ENCODE peak calls at places on chromosomes 3 and 15, in six cellular contexts. V, Y, T, W, X and M are unnamed samples.

GRCh38 chr3:23320586-23321570 is 117.8 kb downstream of the UBE2E2 start:
- DNase-seq in V (no peak), Y (no peak), T (no peak), W (no peak), X (no peak), M (no peak)

GRCh38 chr15:90046846-90047481 is 45.8 kb downstream of the ZNF710 start:
- DNase-seq in V (peak), Y (no peak), T (no peak), W (no peak), X (no peak), M (no peak)

GRCh38 chr15:83193721-83194120 is 13.9 kb downstream of the HDGFL3 start:
- DNase-seq in V (no peak), Y (no peak), T (no peak), W (no peak), X (no peak), M (no peak)

GRCh38 chr3:167559922-167560321 is 86.1 kb upstream of the SERPINI2 start:
- DNase-seq in V (no peak), Y (no peak), T (no peak), W (no peak), X (no peak), M (no peak)

GRCh38 chr15:81516012-81516411 is 142.0 kb upstream of the TMC3 start:
- DNase-seq in V (no peak), Y (no peak), T (no peak), W (no peak), X (no peak), M (no peak)

GRCh38 chr15:89576417-89576773 is 1.1 kb downstream of the TICRR start:
- DNase-seq in V (no peak), Y (no peak), T (no peak), W (peak), X (no peak), M (peak)

GRCh38 chr3:106413683-106414082 is 544.9 kb upstream of the CBLB start:
- DNase-seq in V (no peak), Y (no peak), T (no peak), W (no peak), X (no peak), M (no peak)

GRCh38 chr3:135141092-135141491 is 346.0 kb downstream of the EPHB1 start:
- DNase-seq in V (no peak), Y (no peak), T (no peak), W (no peak), X (no peak), M (no peak)

GRCh38 chr3:188673509-188674239 is 498.1 kb upstream of the TPRG1 start:
- DNase-seq in V (no peak), Y (no peak), T (no peak), W (peak), X (no peak), M (no peak)

GRCh38 chr3:193816656-193817311 is 223.8 kb downstream of the OPA1 start:
- DNase-seq in V (peak), Y (no peak), T (peak), W (peak), X (peak), M (no peak)

GRCh38 chr3:112908252-112908651 is 61.6 kb upstream of the CD200R1L start:
- DNase-seq in V (no peak), Y (no peak), T (no peak), W (no peak), X (no peak), M (no peak)

DNA sequence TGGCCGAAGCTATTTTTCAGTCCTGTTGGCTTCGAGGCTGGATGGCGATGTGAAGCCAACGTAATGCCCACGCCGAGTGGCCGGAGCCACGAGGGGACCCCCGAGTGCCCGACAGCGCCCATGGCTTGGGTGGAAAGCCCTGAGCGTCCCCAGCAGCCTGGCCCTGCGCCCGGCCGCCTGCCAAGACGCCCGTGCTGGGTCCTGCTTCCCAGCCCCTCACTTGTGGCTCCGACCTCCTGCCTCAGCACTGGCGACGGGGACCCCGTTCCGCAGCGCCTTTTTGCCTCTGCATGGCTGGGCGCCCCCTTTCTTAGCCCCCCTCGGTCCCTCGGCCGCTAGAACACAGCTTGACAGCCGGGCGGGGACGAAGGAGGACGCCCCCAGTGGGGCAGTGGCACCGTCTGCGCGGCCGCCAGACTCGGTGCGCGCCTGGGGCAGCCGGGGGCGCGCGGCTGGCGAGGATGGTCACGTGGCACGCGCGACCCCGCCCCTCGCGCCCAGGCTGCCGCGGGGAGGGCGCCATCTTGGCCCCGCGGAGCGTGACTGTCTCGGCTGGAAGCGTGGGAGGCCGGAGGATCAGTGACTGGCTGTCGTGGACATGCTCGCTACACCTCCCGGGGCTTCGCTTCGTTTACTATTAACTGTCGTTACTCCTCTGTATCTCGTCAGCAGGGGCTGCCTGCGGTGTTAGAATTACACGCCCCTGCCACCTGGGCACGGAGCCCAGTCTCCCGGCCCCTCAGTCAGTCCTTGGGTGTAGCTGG is 626 bp upstream of the GPR176 start:
- DNase-seq in V (peak), Y (no peak), T (no peak), W (peak), X (peak), M (no peak)
- TF ChIP-seq POLR2A in V (peak), Y (peak), T (no peak), W (peak), X (no peak), M (no peak)

GRCh38 chr3:30864158-30864557 is 30.3 kb downstream of the GADL1 start:
- DNase-seq in V (no peak), Y (no peak), T (no peak), W (no peak), X (no peak), M (no peak)
- H3K4me3 ChIP-seq in V (no peak), Y (no peak), T (no peak), W (no peak), X (no peak), M (no peak)

GRCh38 chr3:15205934-15206661 is at the start of gene CAPN7:
- DNase-seq in V (peak), Y (peak), T (no peak), W (peak), X (peak), M (peak)

GRCh38 chr3:15204005-15204404 is 2.0 kb upstream of the CAPN7 start:
- DNase-seq in V (no peak), Y (no peak), T (no peak), W (peak), X (no peak), M (peak)

GRCh38 chr3:15207836-15208504 is 1.9 kb downstream of the CAPN7 start:
- DNase-seq in V (no peak), Y (no peak), T (no peak), W (no peak), X (no peak), M (no peak)

GRCh38 chr3:15205482-15205933 is 538 bp upstream of the CAPN7 start:
- DNase-seq in V (no peak), Y (no peak), T (no peak), W (no peak), X (no peak), M (no peak)

GRCh38 chr3:15206662-15207576 is 873 bp downstream of the CAPN7 start:
- DNase-seq in V (peak), Y (no peak), T (no peak), W (peak), X (no peak), M (peak)
- TF ChIP-seq CTCF in V (no peak), Y (no peak), T (no peak), W (no peak), X (no peak), M (no peak)

GRCh38 chr3:9362731-9363530 is at the start of gene THUMPD3:
- DNase-seq in V (peak), Y (peak), T (no peak), W (peak), X (peak), M (peak)
- TF ChIP-seq POLR2A in V (peak), Y (peak), T (no peak), W (peak), X (peak), M (peak)

DNA sequence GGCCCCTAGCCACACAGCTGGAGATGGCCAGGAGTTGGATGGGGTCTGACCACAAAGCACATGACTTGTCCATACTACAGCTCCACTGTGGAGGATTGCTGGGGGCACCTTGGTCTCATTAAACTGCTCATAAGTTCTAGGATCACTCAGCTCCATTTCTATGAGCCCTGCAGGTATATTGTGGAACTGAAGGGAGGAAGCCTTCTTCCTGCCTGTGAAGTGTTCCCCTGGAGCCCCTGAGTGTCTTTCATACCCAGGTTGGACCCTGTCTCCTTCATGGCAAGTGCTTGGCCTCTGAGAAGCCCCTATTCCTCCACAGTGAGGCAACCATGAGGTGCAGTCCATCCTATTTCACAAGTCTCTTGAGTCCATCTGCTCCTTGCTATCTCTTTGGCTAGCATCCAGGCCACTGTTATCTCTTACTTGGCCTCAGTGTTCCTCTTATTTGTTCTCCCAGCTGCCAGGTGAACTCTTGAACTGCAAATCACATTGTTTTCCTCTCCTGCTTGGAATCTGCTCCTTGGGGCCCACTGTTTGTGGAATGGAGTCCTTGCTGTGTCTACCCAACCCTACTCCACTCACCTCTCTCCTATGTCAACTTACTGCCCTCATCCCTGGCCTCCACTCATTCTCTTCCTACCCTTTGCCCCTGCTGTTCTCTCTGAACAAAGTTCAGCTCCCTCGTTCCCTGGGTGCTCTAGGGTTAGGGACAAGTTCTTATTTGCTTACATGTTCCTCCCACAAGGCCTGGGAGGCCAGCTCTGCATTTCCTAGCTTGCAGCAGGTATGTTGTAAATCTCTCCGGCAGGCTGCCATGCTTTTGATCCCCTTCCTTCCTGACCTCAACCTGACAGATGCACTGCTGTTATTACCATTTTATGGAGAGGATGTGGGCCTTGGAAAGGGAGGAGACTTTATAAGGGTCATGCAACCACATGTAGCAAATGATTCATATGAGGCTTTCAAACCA is 1.2 kb downstream of the ACOX2 start:
- DNase-seq in V (peak), Y (no peak), T (peak), W (peak), X (no peak), M (peak)
- H3K4me3 ChIP-seq in V (no peak), Y (no peak), T (peak), W (no peak), X (no peak), M (no peak)

GRCh38 chr15:44243829-44244228 is 44.7 kb upstream of the GOLM2 start:
- DNase-seq in V (no peak), Y (peak), T (no peak), W (no peak), X (no peak), M (no peak)
- TF ChIP-seq CTCF in V (no peak), Y (peak), T (no peak), W (no peak), X (no peak), M (no peak)